ENCODE peak calls at places on chromosome 18, in ten cellular contexts. One of them, this sample, is unnamed.

GRCh38 chr18:41323044-41323443 is 632.0 kb upstream of the PIK3C3 start:
- DNase-seq in CD8-positive, alpha-beta T cell: no peak
- DNase-seq in A549: no peak
- DNase-seq in Calu3: no peak
- DNase-seq in H54: no peak
- DNase-seq in AG04449: no peak
- DNase-seq in tibial artery: no peak
- DNase-seq in fibroblast of gingiva: no peak
- DNase-seq in HS-5: no peak
- DNase-seq in M059J: peak
- DNase-seq in this sample: no peak

GRCh38 chr18:56541790-56542189 is 96.6 kb downstream of the TXNL1 start:
- DNase-seq in CD8-positive, alpha-beta T cell: no peak
- DNase-seq in A549: no peak
- DNase-seq in Calu3: no peak
- DNase-seq in H54: no peak
- DNase-seq in AG04449: no peak
- DNase-seq in tibial artery: no peak
- DNase-seq in fibroblast of gingiva: no peak
- DNase-seq in HS-5: no peak
- DNase-seq in M059J: no peak
- DNase-seq in this sample: no peak

GRCh38 chr18:29078272-29078671 is 901.3 kb upstream of the CDH2 start:
- DNase-seq in CD8-positive, alpha-beta T cell: no peak
- DNase-seq in A549: no peak
- DNase-seq in Calu3: no peak
- DNase-seq in H54: no peak
- DNase-seq in AG04449: no peak
- DNase-seq in tibial artery: no peak
- DNase-seq in fibroblast of gingiva: no peak
- DNase-seq in HS-5: no peak
- DNase-seq in M059J: no peak
- DNase-seq in this sample: no peak

GRCh38 chr18:22032392-22032961 is 136.9 kb upstream of the GATA6 start:
- DNase-seq in CD8-positive, alpha-beta T cell: no peak
- DNase-seq in A549: peak
- DNase-seq in Calu3: peak
- DNase-seq in H54: peak
- DNase-seq in AG04449: peak
- DNase-seq in tibial artery: no peak
- DNase-seq in fibroblast of gingiva: no peak
- DNase-seq in HS-5: peak
- DNase-seq in M059J: peak
- DNase-seq in this sample: no peak

GRCh38 chr18:10051877-10052631 is 138.2 kb downstream of the VAPA start:
- DNase-seq in CD8-positive, alpha-beta T cell: no peak
- DNase-seq in A549: no peak
- DNase-seq in Calu3: no peak
- DNase-seq in H54: no peak
- DNase-seq in AG04449: no peak
- DNase-seq in tibial artery: peak
- DNase-seq in fibroblast of gingiva: peak
- DNase-seq in HS-5: no peak
- DNase-seq in M059J: peak
- DNase-seq in this sample: no peak

GRCh38 chr18:5057348-5058012 is 139.6 kb downstream of the AKAIN1 start:
- DNase-seq in CD8-positive, alpha-beta T cell: peak
- DNase-seq in A549: peak
- DNase-seq in Calu3: peak
- DNase-seq in H54: peak
- DNase-seq in AG04449: peak
- DNase-seq in tibial artery: peak
- DNase-seq in fibroblast of gingiva: no peak
- DNase-seq in HS-5: no peak
- DNase-seq in M059J: peak
- DNase-seq in this sample: peak

GRCh38 chr18:22552899-22553460 is 135.3 kb upstream of the CTAGE1 start:
- DNase-seq in CD8-positive, alpha-beta T cell: no peak
- DNase-seq in A549: no peak
- DNase-seq in Calu3: no peak
- DNase-seq in H54: no peak
- DNase-seq in AG04449: no peak
- DNase-seq in tibial artery: no peak
- DNase-seq in fibroblast of gingiva: no peak
- DNase-seq in HS-5: no peak
- DNase-seq in M059J: no peak
- DNase-seq in this sample: no peak

GRCh38 chr18:65606551-65607130 is 144.2 kb upstream of the CDH7 start:
- DNase-seq in CD8-positive, alpha-beta T cell: no peak
- DNase-seq in A549: no peak
- DNase-seq in Calu3: no peak
- DNase-seq in H54: no peak
- DNase-seq in AG04449: no peak
- DNase-seq in tibial artery: no peak
- DNase-seq in fibroblast of gingiva: no peak
- DNase-seq in HS-5: no peak
- DNase-seq in M059J: no peak
- DNase-seq in this sample: no peak

GRCh38 chr18:43622024-43622423 is 344.7 kb upstream of the SYT4 start:
- DNase-seq in CD8-positive, alpha-beta T cell: no peak
- DNase-seq in A549: no peak
- DNase-seq in Calu3: no peak
- DNase-seq in H54: no peak
- DNase-seq in AG04449: no peak
- DNase-seq in tibial artery: no peak
- DNase-seq in fibroblast of gingiva: no peak
- DNase-seq in HS-5: no peak
- DNase-seq in M059J: no peak
- DNase-seq in this sample: no peak

GRCh38 chr18:80006726-80007125 is 18.4 kb upstream of the TXNL4A start:
- DNase-seq in CD8-positive, alpha-beta T cell: no peak
- DNase-seq in A549: no peak
- DNase-seq in Calu3: no peak
- DNase-seq in H54: no peak
- DNase-seq in AG04449: no peak
- DNase-seq in tibial artery: no peak
- DNase-seq in fibroblast of gingiva: no peak
- DNase-seq in HS-5: no peak
- DNase-seq in M059J: no peak
- DNase-seq in this sample: no peak

GRCh38 chr18:9130806-9131205 is 5.8 kb upstream of the ANKRD12 start:
- DNase-seq in CD8-positive, alpha-beta T cell: no peak
- DNase-seq in A549: no peak
- DNase-seq in Calu3: no peak
- DNase-seq in H54: no peak
- DNase-seq in AG04449: no peak
- DNase-seq in tibial artery: no peak
- DNase-seq in fibroblast of gingiva: no peak
- DNase-seq in HS-5: no peak
- DNase-seq in M059J: no peak
- DNase-seq in this sample: no peak

GRCh38 chr18:30618567-30618966 is 424.0 kb downstream of the DSC3 start:
- DNase-seq in CD8-positive, alpha-beta T cell: no peak
- DNase-seq in A549: no peak
- DNase-seq in Calu3: no peak
- DNase-seq in H54: no peak
- DNase-seq in AG04449: no peak
- DNase-seq in tibial artery: no peak
- DNase-seq in fibroblast of gingiva: no peak
- DNase-seq in HS-5: no peak
- DNase-seq in M059J: no peak
- DNase-seq in this sample: no peak

GRCh38 chr18:24397131-24397693 is 412 bp downstream of the OSBPL1A start:
- DNase-seq in CD8-positive, alpha-beta T cell: peak
- DNase-seq in A549: peak
- DNase-seq in Calu3: no peak
- DNase-seq in H54: peak
- DNase-seq in AG04449: peak
- DNase-seq in tibial artery: peak
- DNase-seq in fibroblast of gingiva: peak
- DNase-seq in HS-5: peak
- DNase-seq in M059J: peak
- DNase-seq in this sample: no peak

GRCh38 chr18:59902180-59902992 is 2.6 kb downstream of the PMAIP1 start:
- DNase-seq in CD8-positive, alpha-beta T cell: no peak
- DNase-seq in A549: no peak
- DNase-seq in Calu3: no peak
- DNase-seq in H54: no peak
- DNase-seq in AG04449: no peak
- DNase-seq in tibial artery: no peak
- DNase-seq in fibroblast of gingiva: peak
- DNase-seq in HS-5: no peak
- DNase-seq in M059J: peak
- DNase-seq in this sample: no peak

GRCh38 chr18:10329116-10329515 is 125.3 kb upstream of the APCDD1 start:
- DNase-seq in CD8-positive, alpha-beta T cell: no peak
- DNase-seq in A549: no peak
- DNase-seq in Calu3: no peak
- DNase-seq in H54: no peak
- DNase-seq in AG04449: no peak
- DNase-seq in tibial artery: no peak
- DNase-seq in fibroblast of gingiva: no peak
- DNase-seq in HS-5: no peak
- DNase-seq in M059J: peak
- DNase-seq in this sample: no peak

GRCh38 chr18:78967692-78968091 is 11.9 kb upstream of the SALL3 start:
- DNase-seq in CD8-positive, alpha-beta T cell: no peak
- DNase-seq in A549: no peak
- DNase-seq in Calu3: no peak
- DNase-seq in H54: no peak
- DNase-seq in AG04449: no peak
- DNase-seq in tibial artery: no peak
- DNase-seq in fibroblast of gingiva: no peak
- DNase-seq in HS-5: no peak
- DNase-seq in M059J: no peak
- DNase-seq in this sample: peak

GRCh38 chr18:79775441-79776221 is 22.1 kb upstream of the KCNG2 start:
- DNase-seq in CD8-positive, alpha-beta T cell: no peak
- DNase-seq in A549: no peak
- DNase-seq in Calu3: no peak
- DNase-seq in H54: no peak
- DNase-seq in AG04449: no peak
- DNase-seq in tibial artery: peak
- DNase-seq in fibroblast of gingiva: no peak
- DNase-seq in HS-5: no peak
- DNase-seq in M059J: no peak
- DNase-seq in this sample: no peak

GRCh38 chr18:8686556-8686955 is 18.8 kb upstream of the MTCL1 start:
- DNase-seq in CD8-positive, alpha-beta T cell: no peak
- DNase-seq in A549: no peak
- DNase-seq in Calu3: no peak
- DNase-seq in H54: no peak
- DNase-seq in AG04449: no peak
- DNase-seq in tibial artery: no peak
- DNase-seq in fibroblast of gingiva: no peak
- DNase-seq in HS-5: no peak
- DNase-seq in M059J: no peak
- DNase-seq in this sample: no peak

GRCh38 chr18:74945774-74946545 is 263.0 kb downstream of the PTGR3 start:
- DNase-seq in CD8-positive, alpha-beta T cell: no peak
- DNase-seq in A549: no peak
- DNase-seq in Calu3: no peak
- DNase-seq in H54: no peak
- DNase-seq in AG04449: no peak
- DNase-seq in tibial artery: no peak
- DNase-seq in fibroblast of gingiva: no peak
- DNase-seq in HS-5: no peak
- DNase-seq in M059J: peak
- DNase-seq in this sample: no peak

GRCh38 chr18:78779996-78780718 is 199.5 kb upstream of the SALL3 start:
- DNase-seq in CD8-positive, alpha-beta T cell: no peak
- DNase-seq in A549: no peak
- DNase-seq in Calu3: no peak
- DNase-seq in H54: no peak
- DNase-seq in AG04449: no peak
- DNase-seq in tibial artery: peak
- DNase-seq in fibroblast of gingiva: no peak
- DNase-seq in HS-5: no peak
- DNase-seq in M059J: no peak
- DNase-seq in this sample: peak

GRCh38 chr18:27685807-27686412 is 491.0 kb downstream of the CDH2 start:
- DNase-seq in CD8-positive, alpha-beta T cell: no peak
- DNase-seq in A549: peak
- DNase-seq in Calu3: peak
- DNase-seq in H54: no peak
- DNase-seq in AG04449: no peak
- DNase-seq in tibial artery: no peak
- DNase-seq in fibroblast of gingiva: peak
- DNase-seq in HS-5: peak
- DNase-seq in M059J: peak
- DNase-seq in this sample: no peak

GRCh38 chr18:23307567-23308295 is 145.4 kb upstream of the RIOK3 start:
- DNase-seq in CD8-positive, alpha-beta T cell: no peak
- DNase-seq in A549: no peak
- DNase-seq in Calu3: no peak
- DNase-seq in H54: peak
- DNase-seq in AG04449: no peak
- DNase-seq in tibial artery: no peak
- DNase-seq in fibroblast of gingiva: peak
- DNase-seq in HS-5: no peak
- DNase-seq in M059J: peak
- DNase-seq in this sample: peak

GRCh38 chr18:50013363-50014138 is 181.4 kb downstream of the MYO5B start:
- DNase-seq in CD8-positive, alpha-beta T cell: no peak
- DNase-seq in A549: no peak
- DNase-seq in Calu3: no peak
- DNase-seq in H54: no peak
- DNase-seq in AG04449: no peak
- DNase-seq in tibial artery: no peak
- DNase-seq in fibroblast of gingiva: peak
- DNase-seq in HS-5: no peak
- DNase-seq in M059J: peak
- DNase-seq in this sample: no peak

GRCh38 chr18:6207119-6207518 is 207.6 kb downstream of the L3MBTL4 start:
- DNase-seq in CD8-positive, alpha-beta T cell: no peak
- DNase-seq in A549: no peak
- DNase-seq in Calu3: no peak
- DNase-seq in H54: no peak
- DNase-seq in AG04449: no peak
- DNase-seq in tibial artery: no peak
- DNase-seq in fibroblast of gingiva: no peak
- DNase-seq in HS-5: no peak
- DNase-seq in M059J: no peak
- DNase-seq in this sample: no peak

GRCh38 chr18:32779010-32779409 is 6.2 kb upstream of the KLHL14 start:
- DNase-seq in CD8-positive, alpha-beta T cell: no peak
- DNase-seq in A549: no peak
- DNase-seq in Calu3: no peak
- DNase-seq in H54: no peak
- DNase-seq in AG04449: no peak
- DNase-seq in tibial artery: no peak
- DNase-seq in fibroblast of gingiva: no peak
- DNase-seq in HS-5: no peak
- DNase-seq in M059J: no peak
- DNase-seq in this sample: no peak

This sample was measured in type B pancreatic cell.